ENCODE peak calls at places on chromosome 4, in four cellular contexts. D, B, Z and R are unnamed samples.

GRCh38 chr4:187387709-187388108 is 607.9 kb upstream of the ZFP42 start:
- DNase-seq in D (no peak), Z (no peak), B (no peak), R (no peak)

GRCh38 chr4:118751634-118752293 is 66.6 kb downstream of the METTL14 start:
- DNase-seq in B (no peak), Z (no peak), D (no peak), R (no peak)

GRCh38 chr4:145473203-145473602 is 8.4 kb upstream of the SMAD1 start:
- DNase-seq in Z (no peak), D (no peak), B (no peak), R (no peak)

GRCh38 chr4:160514126-160514525 is 1411.2 kb downstream of the RAPGEF2 start:
- DNase-seq in Z (no peak), D (no peak), B (no peak), R (no peak)

GRCh38 chr4:25313194-25313895 is 771 bp downstream of the ZCCHC4 start:
- DNase-seq in D (no peak), B (no peak), Z (no peak), R (no peak)

GRCh38 chr4:154658680-154659402 is 46.4 kb upstream of the FGG start:
- DNase-seq in B (peak; percentile 11), D (no peak), Z (no peak), R (no peak)

GRCh38 chr4:85807247-85807915 is 332.4 kb downstream of the ARHGAP24 start:
- DNase-seq in Z (no peak), D (no peak), B (no peak), R (no peak)

GRCh38 chr4:153450545-153450917 is 15.6 kb upstream of the TMEM131L start:
- DNase-seq in D (no peak), Z (no peak), B (no peak), R (no peak)

GRCh38 chr4:182405087-182405486 is 161.9 kb downstream of the TENM3 start:
- DNase-seq in B (no peak), D (no peak), Z (no peak), R (no peak)

GRCh38 chr4:80006935-80007744 is 65.9 kb downstream of the ANTXR2 start:
- DNase-seq in B (no peak), Z (no peak), D (peak; percentile 5), R (peak; percentile 15)

GRCh38 chr4:40552536-40552935 is 77.1 kb downstream of the RBM47 start:
- DNase-seq in Z (no peak), B (peak; percentile 68), D (no peak), R (no peak)

GRCh38 chr4:188201851-188202250 is 62.6 kb downstream of the TRIML1 start:
- DNase-seq in Z (no peak), D (no peak), B (no peak), R (no peak)

GRCh38 chr4:40910706-40911105 is 161.0 kb downstream of the NSUN7 start:
- DNase-seq in D (no peak), B (no peak), Z (no peak), R (no peak)